ENCODE peak calls at places on chromosomes 11 and 22, in seven cellular contexts. R is transverse colon, D is neural crest cell, I is progenitor cell of endocrine pancreas, C is foreskin fibroblast, U is HFFc6, W is esophagus muscularis mucosa. J is an unnamed sample.

GRCh38 chr22:25563757-25564319 is 637 bp upstream of the GRK3 start:
- DNase-seq in D (no peak), R (peak), U (no peak), I (no peak), W (no peak), C (no peak), J (no peak)

GRCh38 chr11:2458321-2458720 is 13.5 kb downstream of the KCNQ1 start:
- DNase-seq in I (no peak), W (no peak), R (no peak), U (no peak), C (no peak), D (no peak), J (no peak)

GRCh38 chr11:42179211-42179610 is 719.8 kb upstream of the LRRC4C start:
- DNase-seq in U (peak), I (no peak), D (no peak), C (no peak), W (no peak), R (no peak), J (no peak)

GRCh38 chr11:106420048-106420665 is 342.7 kb downstream of the AASDHPPT start:
- DNase-seq in R (no peak), C (no peak), I (no peak), D (no peak), W (no peak), U (no peak), J (no peak)

GRCh38 chr11:128448981-128449713 is 138.2 kb downstream of the ETS1 start:
- DNase-seq in I (no peak), U (no peak), W (no peak), R (no peak), C (no peak), D (no peak), J (no peak)

GRCh38 chr11:103582351-103582909 is 454.0 kb upstream of the DDI1 start:
- DNase-seq in C (peak), U (no peak), R (no peak), W (no peak), I (no peak), D (no peak), J (no peak)

GRCh38 chr22:33579448-33580093 is 340.7 kb downstream of the LARGE1 start:
- DNase-seq in I (peak), W (no peak), R (peak), D (peak), U (peak), C (no peak), J (peak)

GRCh38 chr22:40485813-40486610 is 115.6 kb downstream of the SGSM3 start:
- DNase-seq in D (no peak), U (no peak), C (no peak), I (no peak), W (no peak), R (no peak), J (no peak)

GRCh38 chr11:119228535-119229302 is 22.6 kb downstream of the CBL start:
- DNase-seq in C (no peak), D (no peak), U (no peak), I (no peak), W (no peak), R (no peak), J (no peak)

GRCh38 chr11:60280412-60280811 is at the start of gene MS4A4A:
- DNase-seq in D (no peak), U (no peak), R (peak), W (no peak), I (no peak), C (no peak), J (no peak)

GRCh38 chr11:111372538-111372937 is 6.5 kb downstream of the POU2AF1 start:
- DNase-seq in U (no peak), W (no peak), C (no peak), R (no peak), I (no peak), D (no peak), J (no peak)

GRCh38 chr11:75199412-75199955 is 41.1 kb upstream of the TPBGL start:
- DNase-seq in R (no peak), W (no peak), U (no peak), D (no peak), C (no peak), I (no peak), J (no peak)

GRCh38 chr11:133988686-133989410 is 32.1 kb upstream of the IGSF9B start:
- DNase-seq in U (no peak), C (no peak), D (no peak), I (no peak), W (no peak), R (no peak), J (no peak)

GRCh38 chr11:65851083-65851579 is 6.8 kb downstream of the CFL1 start:
- DNase-seq in I (no peak), D (peak), R (no peak), U (no peak), C (no peak), W (no peak), J (no peak)

GRCh38 chr22:17085277-17086091 is 684 bp downstream of the IL17RA start:
- DNase-seq in C (no peak), U (no peak), W (no peak), R (peak), D (no peak), I (no peak), J (no peak)

GRCh38 chr11:6705905-6706535 is 22.9 kb upstream of the MRPL17 start:
- DNase-seq in I (peak), C (peak), D (peak), U (peak), R (peak), W (no peak), J (no peak)

DNA sequence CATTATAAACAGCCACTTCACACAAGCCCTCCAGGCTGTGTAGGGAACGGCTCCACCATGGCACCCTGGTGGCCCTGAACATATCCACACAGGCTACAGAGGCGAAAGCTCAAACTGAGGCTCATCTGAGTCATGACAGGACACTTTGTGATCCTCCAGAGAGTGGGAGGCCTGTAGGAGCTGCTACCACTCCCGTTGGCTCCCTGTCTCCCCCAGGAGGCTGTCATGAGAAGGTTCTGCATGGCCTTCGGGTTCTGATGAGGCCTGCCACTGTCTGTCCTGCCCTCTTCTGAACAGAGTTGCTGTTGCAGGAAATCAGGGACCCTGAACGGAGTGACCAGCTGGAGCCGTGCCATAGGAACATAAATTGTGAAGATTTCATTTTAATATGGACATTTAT is 23.8 kb upstream of the ALDH3B2 start:
- DNase-seq in D (no peak), C (no peak), I (no peak), U (peak), W (no peak), R (no peak), J (no peak)
- TF ChIP-seq CTCF in D (no peak), C (no peak), I (no peak), U (peak), W (no peak), R (no peak), J (no peak)

GRCh38 chr22:50300620-50301257 is 6.7 kb downstream of the PLXNB2 start:
- DNase-seq in I (no peak), R (no peak), C (no peak), D (no peak), U (no peak), W (no peak), J (no peak)

GRCh38 chr22:50298266-50298637 is 9.2 kb downstream of the PLXNB2 start:
- DNase-seq in U (no peak), C (no peak), W (no peak), R (no peak), D (no peak), I (no peak), J (no peak)

GRCh38 chr22:50301581-50301991 is 5.9 kb downstream of the PLXNB2 start:
- DNase-seq in D (no peak), U (peak), C (no peak), W (no peak), I (no peak), R (peak), J (no peak)

GRCh38 chr22:50298937-50299656 is 8.3 kb downstream of the PLXNB2 start:
- DNase-seq in W (no peak), C (no peak), D (no peak), U (no peak), I (no peak), R (no peak), J (no peak)

DNA sequence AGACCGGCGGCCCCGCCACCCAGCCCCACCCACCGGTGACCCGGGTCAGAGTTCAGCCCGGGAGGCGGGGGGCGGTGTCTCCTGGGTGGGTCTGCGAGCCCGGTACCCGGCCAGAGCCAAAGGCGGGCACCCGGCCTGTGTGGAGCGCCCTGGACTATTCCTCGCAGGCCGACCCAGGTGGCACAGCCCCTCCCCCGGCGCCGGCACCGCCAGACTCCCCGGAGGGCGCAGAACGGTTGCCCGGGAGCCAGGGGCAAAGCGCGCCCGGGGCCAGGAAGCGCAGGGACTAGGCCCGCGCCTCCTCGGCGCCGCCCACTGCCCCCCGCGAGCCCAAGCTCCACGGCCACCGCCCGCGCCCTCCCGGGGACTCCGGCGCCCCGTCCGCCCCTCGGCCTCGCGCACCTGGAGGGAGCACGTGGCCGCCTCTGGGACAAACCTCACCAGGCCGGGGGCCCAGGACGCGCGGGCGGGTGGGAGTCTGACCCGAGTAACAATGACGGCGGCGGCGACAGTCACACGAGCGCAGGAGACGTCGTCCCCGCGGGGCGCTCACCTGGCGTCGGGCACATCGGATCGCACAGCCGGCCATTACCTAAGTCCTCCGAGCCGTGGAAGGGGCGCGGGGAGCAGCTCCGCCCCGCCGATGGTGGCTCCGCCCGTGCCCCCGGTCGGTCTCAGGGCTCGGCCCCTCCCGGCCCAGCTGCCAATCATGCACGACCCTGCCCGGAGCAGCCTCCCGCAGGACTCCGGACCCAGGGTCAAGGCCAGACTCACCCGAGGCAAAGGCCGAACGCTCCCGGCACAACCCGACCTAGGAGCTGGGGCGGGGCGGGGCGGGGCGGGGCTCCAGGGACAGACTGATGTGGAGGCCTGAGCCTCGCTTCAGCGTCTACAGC is 7.5 kb downstream of the PLXNB2 start:
- DNase-seq in D (peak), C (no peak), W (no peak), I (no peak), R (peak), U (no peak), J (no peak)
- TF ChIP-seq CTCF in D (no peak), C (no peak), W (no peak), I (peak), R (no peak), U (no peak), J (no peak)

DNA sequence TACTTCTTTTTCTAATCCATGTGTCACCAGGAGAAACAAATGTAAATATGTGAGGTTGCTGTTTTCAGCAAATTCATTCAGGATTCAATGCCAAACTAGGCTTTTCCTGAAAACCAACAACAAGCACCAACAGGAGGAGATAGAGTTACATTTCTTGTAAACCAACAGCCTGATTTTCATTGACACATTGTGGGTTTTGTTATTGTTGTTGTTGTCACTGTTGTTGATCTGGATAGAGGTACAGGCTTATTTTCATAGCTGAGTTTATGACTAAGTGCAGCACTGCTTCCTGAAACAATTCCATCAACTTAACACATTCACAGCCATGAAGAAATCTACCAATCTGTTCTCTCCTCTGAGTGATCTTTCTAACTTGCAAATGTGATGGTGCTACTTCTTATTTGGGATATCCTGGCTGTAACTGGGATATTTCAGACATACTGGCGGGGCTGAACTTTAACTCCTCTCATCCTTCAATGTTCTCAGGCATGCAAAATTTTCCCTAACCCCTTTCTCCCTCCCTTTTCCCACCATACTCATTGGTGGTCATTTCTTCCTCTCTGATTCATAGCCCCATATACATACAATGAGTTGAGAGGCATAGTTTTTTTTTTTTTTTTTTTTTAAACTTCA is 65.5 kb downstream of the ME3 start:
- DNase-seq in U (peak), R (no peak), C (no peak), W (no peak), I (no peak), D (no peak), J (no peak)
- TF ChIP-seq CTCF in U (peak), R (no peak), C (no peak), W (no peak), I (no peak), D (no peak), J (peak)

GRCh38 chr11:11409224-11409623 is 56.2 kb upstream of the CSNK2A3 start:
- DNase-seq in R (no peak), W (no peak), C (no peak), I (no peak), U (no peak), D (no peak), J (no peak)

GRCh38 chr11:11408436-11409221 is 55.6 kb upstream of the CSNK2A3 start:
- DNase-seq in W (no peak), U (peak), C (no peak), R (no peak), I (no peak), D (no peak), J (no peak)

GRCh38 chr11:11407738-11408084 is 54.7 kb upstream of the CSNK2A3 start:
- DNase-seq in U (no peak), C (no peak), I (no peak), D (no peak), R (no peak), W (no peak), J (no peak)

GRCh38 chr11:11406652-11407051 is 53.6 kb upstream of the CSNK2A3 start:
- DNase-seq in C (no peak), D (no peak), R (no peak), U (no peak), I (no peak), W (no peak), J (no peak)

DNA sequence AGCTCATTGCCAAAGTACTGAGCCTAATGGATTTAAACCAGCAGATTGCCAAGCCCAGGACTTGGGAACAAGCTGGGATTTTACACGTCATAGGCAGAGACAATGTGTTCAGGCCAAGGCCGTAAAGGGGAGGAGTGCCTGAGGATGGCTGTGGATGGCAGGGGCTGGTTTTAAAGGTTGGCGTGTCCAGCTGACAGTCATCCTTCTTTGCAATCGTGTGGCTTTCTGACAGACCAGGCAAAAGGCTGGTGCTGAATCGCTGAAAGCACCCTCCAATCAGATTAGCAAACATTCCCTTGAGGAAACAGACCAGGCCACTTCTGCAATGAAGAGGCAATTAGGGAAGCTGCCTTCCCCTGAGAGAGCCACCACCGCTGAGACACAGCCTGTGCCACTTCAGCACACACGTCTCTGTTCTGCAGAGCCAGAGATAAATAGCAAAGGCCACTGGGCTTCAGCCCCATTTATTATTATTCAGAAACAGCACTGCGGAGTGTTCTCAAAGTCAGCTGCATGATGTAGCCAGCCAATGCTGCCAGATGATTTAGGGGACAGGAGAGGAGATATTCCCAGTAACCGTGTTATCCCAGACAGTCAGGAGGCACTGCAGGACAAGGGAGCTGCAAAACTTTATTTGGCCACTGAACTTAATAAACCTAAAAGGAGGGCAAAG is 54.2 kb upstream of the CSNK2A3 start:
- DNase-seq in I (no peak), D (no peak), C (no peak), R (peak), U (no peak), W (no peak), J (no peak)
- TF ChIP-seq CTCF in I (no peak), D (no peak), C (no peak), R (no peak), U (no peak), W (peak), J (no peak)

DNA sequence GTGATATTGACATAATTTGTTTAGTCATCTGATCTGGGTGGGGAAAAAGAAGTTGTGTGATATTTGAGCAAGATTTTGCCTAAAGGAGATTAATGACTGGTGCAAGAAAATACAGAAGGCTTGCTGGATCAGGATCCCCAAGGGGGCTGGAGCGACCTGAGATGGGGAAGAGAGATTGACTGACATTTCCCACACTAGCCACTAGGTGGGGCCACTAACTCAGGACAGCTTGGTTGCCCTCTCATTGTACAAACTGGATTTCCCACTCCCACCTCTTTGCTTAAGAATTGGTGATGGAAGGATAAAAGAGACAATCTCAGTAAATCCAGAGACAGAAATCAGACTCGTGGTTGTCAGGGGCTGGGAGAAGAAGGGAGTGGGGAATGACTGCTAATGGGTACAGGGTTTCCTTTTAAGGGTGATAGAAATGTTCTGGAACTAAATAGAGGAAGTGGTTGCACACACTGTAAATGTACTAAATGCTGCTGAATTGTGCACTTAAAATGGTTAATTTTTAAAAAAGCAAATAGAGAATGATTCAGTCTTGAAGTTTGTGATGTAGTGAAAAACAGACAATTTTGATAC is 50.7 kb downstream of the CTTN start:
- DNase-seq in U (no peak), W (no peak), R (no peak), D (no peak), I (no peak), C (no peak), J (no peak)
- TF ChIP-seq CTCF in U (peak), W (no peak), R (no peak), D (peak), I (peak), C (peak), J (peak)

GRCh38 chr11:69443968-69444364 is 37.5 kb upstream of the LINC01488 start:
- DNase-seq in C (peak), I (no peak), R (no peak), D (no peak), U (peak), W (no peak), J (no peak)

GRCh38 chr11:69445131-69445470 is 36.4 kb upstream of the LINC01488 start:
- DNase-seq in I (no peak), U (no peak), R (no peak), W (no peak), C (no peak), D (no peak), J (no peak)

GRCh38 chr11:69446108-69446507 is 35.4 kb upstream of the LINC01488 start:
- DNase-seq in R (no peak), W (no peak), D (no peak), I (no peak), C (no peak), U (no peak), J (no peak)

GRCh38 chr11:69443138-69443967 is 38.1 kb upstream of the LINC01488 start:
- DNase-seq in D (peak), C (peak), R (peak), U (peak), I (peak), W (peak), J (peak)

DNA sequence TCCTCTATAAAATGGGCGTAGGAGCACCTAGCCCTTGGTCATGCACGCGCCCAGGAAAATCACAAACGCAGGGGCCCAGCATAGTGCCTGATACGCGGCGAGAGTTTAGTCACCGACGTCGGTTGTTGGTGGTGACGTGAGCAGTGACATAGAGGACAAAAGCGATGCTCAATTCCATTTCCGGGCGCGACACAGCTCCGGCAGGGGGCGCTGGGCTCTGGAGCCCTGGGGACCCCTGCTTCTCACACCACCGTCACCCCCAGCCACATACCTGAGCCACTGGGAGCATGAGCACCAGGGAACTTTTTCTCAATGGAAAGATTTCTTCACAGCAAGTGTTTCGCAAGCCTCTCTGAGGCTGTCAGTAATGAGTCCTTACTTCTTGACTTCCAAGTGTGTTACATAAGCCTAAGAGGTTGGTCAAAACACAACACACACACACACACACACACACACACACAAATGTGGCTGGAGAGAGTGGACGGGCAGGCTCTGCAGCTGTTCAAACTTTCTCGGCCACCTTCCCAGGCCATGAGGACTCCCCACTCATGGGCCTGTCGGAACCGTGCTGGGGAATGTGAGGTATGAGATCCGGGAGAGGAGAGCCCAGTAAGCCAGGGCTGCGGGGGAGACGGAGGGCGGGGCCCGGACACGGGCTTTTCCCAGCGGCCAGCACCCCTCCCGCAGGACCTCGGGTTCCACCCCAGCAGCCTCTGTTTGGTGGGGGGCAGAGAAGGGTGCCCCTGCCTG is 36.9 kb upstream of the LINC01488 start:
- DNase-seq in R (peak), I (peak), C (peak), W (no peak), U (peak), D (peak), J (peak)
- TF ChIP-seq CTCF in R (no peak), I (peak), C (peak), W (no peak), U (peak), D (peak), J (peak)